ENCODE peak calls at places on chromosomes 1 and 21, in eight cellular contexts. L, G, N, K, D, V, H and M are unnamed samples.

GRCh38 chr1:196403803-196404690 is 204.2 kb downstream of the KCNT2 start:
- DNase-seq in L (no peak), G (no peak), N (no peak), K (no peak), D (no peak), V (no peak), H (no peak), M (no peak)

GRCh38 chr1:205587576-205587975 is 44.2 kb downstream of the ELK4 start:
- DNase-seq in L (no peak), G (no peak), N (no peak), K (no peak), D (no peak), V (no peak), H (no peak), M (no peak)

GRCh38 chr1:204321665-204322064 is 38.1 kb downstream of the PLEKHA6 start:
- DNase-seq in L (no peak), G (no peak), N (no peak), K (no peak), D (no peak), V (no peak), H (no peak), M (no peak)

GRCh38 chr1:2097386-2098300 is 47.4 kb downstream of the PRKCZ start:
- DNase-seq in L (no peak), G (no peak), N (no peak), K (no peak), D (no peak), V (no peak), H (no peak), M (no peak)

GRCh38 chr21:31429500-31429899 is 85.4 kb upstream of the TIAM1 start:
- DNase-seq in L (no peak), G (no peak), N (no peak), K (no peak), D (no peak), V (no peak), H (no peak), M (no peak)

GRCh38 chr21:28554660-28555475 is 437.8 kb downstream of the LTN1 start:
- DNase-seq in L (no peak), G (no peak), N (no peak), K (no peak), D (no peak), V (no peak), H (no peak), M (no peak)

GRCh38 chr1:179175011-179175934 is 54.2 kb downstream of the ABL2 start:
- DNase-seq in L (no peak), G (no peak), N (peak), K (peak), D (peak), V (no peak), H (no peak), M (no peak)

GRCh38 chr1:13792429-13792828 is 92.4 kb downstream of the PRDM2 start:
- DNase-seq in L (no peak), G (no peak), N (no peak), K (peak), D (no peak), V (no peak), H (no peak), M (no peak)

GRCh38 chr21:46011267-46011967 is 29.8 kb downstream of the COL6A1 start:
- DNase-seq in L (no peak), G (no peak), N (no peak), K (no peak), D (no peak), V (no peak), H (no peak), M (no peak)

GRCh38 chr1:27026621-27027574 is 14.2 kb upstream of the TENT5B start:
- DNase-seq in L (no peak), G (no peak), N (peak), K (peak), D (no peak), V (no peak), H (no peak), M (no peak)

GRCh38 chr1:11924334-11925195 is 1.7 kb downstream of the KIAA2013 start:
- DNase-seq in L (no peak), G (peak), N (no peak), K (no peak), D (no peak), V (no peak), H (no peak), M (peak)

GRCh38 chr1:30757196-30757949 is at the start of gene LAPTM5:
- DNase-seq in L (no peak), G (no peak), N (no peak), K (no peak), D (no peak), V (peak), H (no peak), M (peak)

GRCh38 chr1:36625959-36626337 is 143.2 kb upstream of the CSF3R start:
- DNase-seq in L (no peak), G (no peak), N (no peak), K (no peak), D (no peak), V (no peak), H (no peak), M (no peak)

GRCh38 chr1:199218065-199218464 is 579.2 kb downstream of the PTPRC start:
- DNase-seq in L (no peak), G (no peak), N (no peak), K (peak), D (no peak), V (peak), H (no peak), M (no peak)

GRCh38 chr1:204142032-204142974 is 9.5 kb downstream of the ETNK2 start:
- DNase-seq in L (no peak), G (no peak), N (no peak), K (no peak), D (no peak), V (no peak), H (no peak), M (no peak)

GRCh38 chr1:223258751-223259177 is 105.2 kb downstream of the SUSD4 start:
- DNase-seq in L (no peak), G (no peak), N (no peak), K (no peak), D (no peak), V (no peak), H (no peak), M (no peak)

GRCh38 chr1:18575620-18576019 is 55.0 kb upstream of the PAX7 start:
- DNase-seq in L (peak), G (no peak), N (no peak), K (peak), D (peak), V (no peak), H (peak), M (peak)

GRCh38 chr1:11307837-11308236 is 34.8 kb downstream of the UBIAD1 start:
- DNase-seq in L (no peak), G (no peak), N (no peak), K (no peak), D (no peak), V (no peak), H (no peak), M (no peak)

GRCh38 chr21:16330340-16331319 is 600.8 kb downstream of the USP25 start:
- DNase-seq in L (no peak), G (no peak), N (peak), K (peak), D (peak), V (no peak), H (no peak), M (peak)

GRCh38 chr1:36328713-36329112 is 5.3 kb upstream of the EVA1B start:
- DNase-seq in L (no peak), G (no peak), N (no peak), K (no peak), D (no peak), V (no peak), H (peak), M (no peak)

GRCh38 chr21:37921091-37921490 is 4.8 kb upstream of the KCNJ6 start:
- DNase-seq in L (no peak), G (no peak), N (no peak), K (no peak), D (no peak), V (no peak), H (no peak), M (no peak)